ENCODE peak calls at places on chromosomes 4 and X, in five cellular contexts. D, J, U, K and H are unnamed samples.

GRCh38 chr4:48693856-48694574 is 86.1 kb downstream of the FRYL start:
- DNase-seq in D (no peak), J (no peak), U (no peak), K (no peak), H (no peak)

GRCh38 chr4:9996319-9997110 is 24.8 kb downstream of the SLC2A9 start:
- DNase-seq in D (no peak), J (no peak), U (no peak), K (peak), H (no peak)

GRCh38 chrX:5898463-5898862 is 330.2 kb downstream of the NLGN4X start:
- DNase-seq in D (no peak), J (no peak), U (no peak), K (no peak), H (no peak)

GRCh38 chrX:133966199-133966598 is 19.2 kb downstream of the GPC3 start:
- DNase-seq in D (no peak), J (no peak), U (no peak), K (no peak), H (no peak)

GRCh38 chrX:38811515-38812239 is 10.4 kb downstream of the MID1IP1 start:
- DNase-seq in D (no peak), J (no peak), U (no peak), K (no peak), H (no peak)

GRCh38 chrX:13144927-13145659 is 100.7 kb upstream of the FAM9C start:
- DNase-seq in D (no peak), J (no peak), U (no peak), K (no peak), H (no peak)

GRCh38 chr4:44674471-44674870 is 3.7 kb upstream of the GUF1 start:
- DNase-seq in D (no peak), J (no peak), U (no peak), K (no peak), H (no peak)

GRCh38 chr4:13605330-13605729 is 22.2 kb downstream of the BOD1L1 start:
- DNase-seq in D (no peak), J (no peak), U (no peak), K (no peak), H (no peak)

GRCh38 chr4:2244947-2245786 is 3.2 kb upstream of the HAUS3 start:
- DNase-seq in D (no peak), J (no peak), U (peak), K (no peak), H (peak)

GRCh38 chr4:3372933-3373465 is 68.8 kb upstream of the HGFAC start:
- DNase-seq in D (no peak), J (no peak), U (peak), K (no peak), H (peak)

GRCh38 chr4:3467601-3468031 is 4.5 kb downstream of the DOK7 start:
- DNase-seq in D (no peak), J (no peak), U (no peak), K (no peak), H (peak)

GRCh38 chrX:119654112-119654531 is 38.8 kb downstream of the SEPTIN6 start:
- DNase-seq in D (no peak), J (peak), U (peak), K (peak), H (peak)
- TF ChIP-seq CTCF in D (no peak), J (no peak), U (no peak), K (peak), H (no peak)

DNA sequence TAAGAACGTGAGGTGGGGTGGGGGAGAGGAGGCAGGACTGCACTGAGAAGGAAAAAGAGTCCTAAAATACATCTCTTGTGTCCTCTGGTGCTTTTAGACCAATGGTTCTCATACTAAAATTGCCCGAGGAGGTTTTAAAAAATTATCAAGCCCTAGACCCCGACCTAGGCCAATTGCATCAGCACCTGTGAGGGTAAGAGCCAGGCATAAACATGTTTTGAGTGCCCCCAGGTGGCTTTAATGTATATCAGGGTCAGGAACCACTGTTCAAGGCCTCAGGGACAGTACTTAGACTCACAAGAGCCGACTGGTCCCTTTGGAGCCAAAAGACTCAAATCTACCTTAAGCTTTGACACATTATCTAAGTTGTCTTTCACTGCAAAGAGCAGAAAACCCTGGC is 37.5 kb upstream of the TMEM150C start:
- DNase-seq in D (no peak), J (no peak), U (no peak), K (no peak), H (no peak)
- TF ChIP-seq CTCF in D (peak), J (no peak), U (no peak), K (no peak), H (no peak)

DNA sequence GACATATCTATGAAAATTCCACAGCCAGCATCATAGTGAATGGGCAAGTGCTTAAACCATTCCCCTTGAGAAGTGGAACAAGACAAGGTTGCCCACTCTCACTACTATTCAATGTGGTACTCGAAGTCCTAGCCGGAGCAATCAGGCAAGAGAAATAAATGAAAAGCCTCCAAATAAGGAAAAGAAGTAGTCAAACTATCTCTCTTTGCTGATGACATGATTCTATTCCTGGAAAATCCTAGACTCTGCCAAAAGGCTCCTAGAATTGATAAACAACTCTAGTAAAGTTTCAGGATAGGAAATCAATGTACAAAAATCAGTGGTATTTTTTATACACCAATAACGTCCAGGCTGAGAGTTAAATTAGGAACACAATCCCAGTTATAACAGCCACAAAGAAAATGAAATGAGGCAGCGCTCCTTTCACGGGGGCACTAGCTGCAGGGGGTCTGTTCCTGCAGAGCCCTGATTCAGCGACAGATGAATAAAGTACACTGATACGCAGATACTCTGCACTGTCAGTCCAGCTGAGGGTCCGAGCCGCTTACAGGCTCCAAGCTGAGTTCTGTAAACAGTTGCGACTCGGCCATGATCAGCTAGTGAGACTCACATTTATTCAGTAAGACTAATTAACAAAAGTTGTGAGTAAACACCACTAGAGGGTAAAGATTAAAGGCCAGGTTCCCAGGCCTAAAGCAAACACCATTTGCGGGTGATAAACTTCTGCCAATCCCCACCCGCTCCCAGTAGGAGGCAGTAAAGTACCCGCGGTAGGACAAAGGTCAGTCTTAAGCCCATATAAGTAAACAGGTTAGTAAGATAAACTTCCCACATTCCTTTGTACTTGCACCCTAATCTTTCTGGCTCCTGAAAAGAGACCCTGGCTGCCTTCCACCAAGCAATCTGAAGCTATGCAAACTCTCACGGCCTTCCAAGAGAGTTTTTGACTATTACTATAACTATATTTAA is 290.6 kb upstream of the GRID2 start:
- DNase-seq in D (peak), J (peak), U (no peak), K (no peak), H (no peak)
- TF ChIP-seq CTCF in D (peak), J (peak), U (no peak), K (no peak), H (no peak)

GRCh38 chr4:153076861-153077260 is 127.4 kb upstream of the TRIM2 start:
- DNase-seq in D (no peak), J (no peak), U (no peak), K (no peak), H (no peak)
- TF ChIP-seq CTCF in D (no peak), J (no peak), U (no peak), K (no peak), H (no peak)

GRCh38 chr4:88938138-88938537 is 118.8 kb downstream of the FAM13A start:
- DNase-seq in D (no peak), J (no peak), U (no peak), K (peak), H (no peak)
- TF ChIP-seq CTCF in D (no peak), J (no peak), U (no peak), K (peak), H (no peak)

DNA sequence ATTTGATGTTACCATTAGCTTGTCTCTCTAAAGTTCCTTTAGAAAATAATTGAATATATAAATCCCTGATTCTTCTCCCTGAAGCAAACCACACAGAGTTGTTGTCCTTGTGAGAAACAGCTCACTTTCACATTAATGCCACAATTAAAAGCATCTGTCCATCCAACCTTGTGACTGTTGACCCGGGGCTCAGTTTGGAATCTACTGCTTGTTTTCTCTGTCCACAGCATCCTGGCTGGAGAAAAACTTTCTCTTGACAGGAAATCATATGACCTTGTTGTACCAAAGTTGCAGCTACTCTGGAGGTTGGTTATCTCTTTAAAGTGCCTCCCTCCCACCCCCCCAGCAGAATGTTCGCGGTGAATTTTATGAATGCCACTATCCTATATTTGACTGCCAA is 3.1 kb downstream of the PRKG2 start:
- DNase-seq in D (no peak), J (no peak), U (no peak), K (peak), H (no peak)
- TF ChIP-seq CTCF in D (no peak), J (no peak), U (no peak), K (no peak), H (no peak)

GRCh38 chrX:261167-261857 is 19.9 kb upstream of the PLCXD1 start:
- DNase-seq in D (no peak), J (peak), U (no peak), K (no peak), H (no peak)
- TF ChIP-seq CTCF in D (no peak), J (no peak), U (no peak), K (no peak), H (no peak)

DNA sequence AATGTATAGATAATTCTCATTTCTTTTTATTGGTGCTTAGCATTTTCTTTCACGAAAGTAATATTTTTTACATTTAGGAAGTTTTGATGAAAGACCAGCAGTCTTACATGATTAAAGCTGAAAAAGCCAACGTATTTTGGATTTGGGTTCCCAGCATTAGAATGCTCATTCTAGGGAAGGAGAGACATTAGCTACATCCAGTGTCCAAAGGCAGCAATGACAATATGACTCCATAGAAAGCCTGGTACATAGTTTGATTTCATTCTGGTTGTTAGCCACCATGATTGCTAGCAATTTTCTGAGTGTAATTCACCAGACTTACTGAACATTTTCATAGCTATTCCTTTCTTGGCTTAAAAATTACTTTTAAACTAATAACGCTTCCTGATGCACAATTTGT is 1397.5 kb downstream of the PCDH7 start:
- DNase-seq in D (no peak), J (no peak), U (no peak), K (no peak), H (no peak)
- TF ChIP-seq CTCF in D (no peak), J (no peak), U (no peak), K (no peak), H (no peak)

GRCh38 chr4:164718817-164719216 is 35.1 kb upstream of the SMIM31 start:
- DNase-seq in D (no peak), J (no peak), U (no peak), K (no peak), H (no peak)

GRCh38 chr4:164716901-164717300 is 37.0 kb upstream of the SMIM31 start:
- DNase-seq in D (no peak), J (no peak), U (no peak), K (no peak), H (no peak)
- TF ChIP-seq CTCF in D (peak), J (no peak), U (no peak), K (no peak), H (no peak)

GRCh38 chrX:12076046-12076445 is 62.2 kb upstream of the FRMPD4 start:
- DNase-seq in D (no peak), J (no peak), U (no peak), K (peak), H (no peak)

GRCh38 chrX:12080265-12080664 is 58.0 kb upstream of the FRMPD4 start:
- DNase-seq in D (no peak), J (peak), U (no peak), K (peak), H (no peak)
- TF ChIP-seq CTCF in D (peak), J (peak), U (no peak), K (peak), H (peak)